ENCODE peak calls at places on chromosomes 1 and 21, in four cellular contexts. N is heart left ventricle, J is gastrocnemius medialis, S is stomach. X is an unnamed sample.

GRCh38 chr1:8494681-8495080 is 176.8 kb downstream of the SLC45A1 start:
- DNase-seq in J (peak; percentile 46), N (no peak), S (no peak), X (no peak)

GRCh38 chr1:205812271-205812877 is 624 bp downstream of the SLC41A1 start:
- DNase-seq in N (peak; percentile 53), S (no peak), J (no peak), X (no peak)

GRCh38 chr21:45168522-45168921 is 94.1 kb downstream of the ADARB1 start:
- DNase-seq in J (no peak), S (no peak), N (no peak), X (no peak)

GRCh38 chr1:184906771-184907170 is 67.5 kb downstream of the NIBAN1 start:
- DNase-seq in S (no peak), N (no peak), J (no peak), X (no peak)

GRCh38 chr1:234433563-234434285 is 45.3 kb downstream of the TARBP1 start:
- DNase-seq in S (no peak), N (no peak), J (no peak), X (no peak)

GRCh38 chr1:52072291-52072690 is 16.2 kb downstream of the BTF3L4 start:
- DNase-seq in N (no peak), S (no peak), J (no peak), X (no peak)

GRCh38 chr1:40476924-40477679 is at the start of gene ZFP69:
- DNase-seq in S (peak; percentile 64), J (peak; percentile 13), N (peak; percentile 75), X (peak; percentile 94)

GRCh38 chr1:51576085-51576444 is 40.8 kb upstream of the OSBPL9 start:
- DNase-seq in N (no peak), J (no peak), S (no peak), X (no peak)

GRCh38 chr1:232622981-232623380 is 7.0 kb downstream of the SIPA1L2 start:
- DNase-seq in J (no peak), S (no peak), N (no peak), X (no peak)

GRCh38 chr1:85109475-85109874 is 61.2 kb upstream of the MCOLN3 start:
- DNase-seq in N (peak; percentile 37), J (peak; percentile 19), S (peak; percentile 67), X (no peak)

GRCh38 chr1:185957441-185958363 is 223.5 kb downstream of the HMCN1 start:
- DNase-seq in S (no peak), J (no peak), N (no peak), X (no peak)

GRCh38 chr1:200090252-200091159 is 63.0 kb downstream of the NR5A2 start:
- DNase-seq in N (no peak), S (no peak), J (no peak), X (no peak)

DNA sequence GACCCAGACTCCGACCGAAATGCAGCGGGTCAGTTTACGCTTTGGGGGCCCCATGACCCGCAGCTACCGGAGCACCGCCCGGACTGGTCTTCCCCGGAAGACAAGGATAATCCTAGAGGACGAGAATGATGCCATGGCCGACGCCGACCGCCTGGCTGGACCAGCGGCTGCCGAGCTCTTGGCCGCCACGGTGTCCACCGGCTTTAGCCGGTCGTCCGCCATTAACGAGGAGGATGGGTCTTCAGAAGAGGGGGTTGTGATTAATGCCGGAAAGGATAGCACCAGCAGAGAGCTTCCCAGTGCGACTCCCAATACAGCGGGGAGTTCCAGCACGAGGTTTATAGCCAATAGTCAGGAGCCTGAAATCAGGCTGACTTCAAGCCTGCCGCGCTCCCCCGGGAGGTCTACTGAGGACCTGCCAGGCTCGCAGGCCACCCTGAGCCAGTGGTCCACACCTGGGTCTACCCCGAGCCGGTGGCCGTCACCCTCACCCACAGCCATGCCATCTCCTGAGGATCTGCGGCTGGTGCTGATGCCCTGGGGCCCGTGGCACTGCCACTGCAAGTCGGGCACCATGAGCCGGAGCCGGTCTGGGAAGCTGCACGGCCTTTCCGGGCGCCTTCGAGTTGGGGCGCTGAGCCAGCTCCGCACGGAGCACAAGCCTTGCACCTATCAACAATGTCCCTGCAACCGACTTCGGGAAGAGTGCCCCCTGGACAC is 534 bp downstream of the C1orf56 start:
- DNase-seq in S (peak; percentile 77), J (peak; percentile 74), N (peak; percentile 72), X (peak; percentile 93)
- TF ChIP-seq POLR2A in S (no peak), J (no peak), N (no peak), X (no peak)

GRCh38 chr1:150720098-150720497 is 597 bp downstream of the HORMAD1 start:
- DNase-seq in N (no peak), J (no peak), S (no peak), X (no peak)
- H3K27ac ChIP-seq in N (no peak overlapping the region), J (no peak overlapping the region), S (no peak overlapping the region), X (no peak overlapping the region)

DNA sequence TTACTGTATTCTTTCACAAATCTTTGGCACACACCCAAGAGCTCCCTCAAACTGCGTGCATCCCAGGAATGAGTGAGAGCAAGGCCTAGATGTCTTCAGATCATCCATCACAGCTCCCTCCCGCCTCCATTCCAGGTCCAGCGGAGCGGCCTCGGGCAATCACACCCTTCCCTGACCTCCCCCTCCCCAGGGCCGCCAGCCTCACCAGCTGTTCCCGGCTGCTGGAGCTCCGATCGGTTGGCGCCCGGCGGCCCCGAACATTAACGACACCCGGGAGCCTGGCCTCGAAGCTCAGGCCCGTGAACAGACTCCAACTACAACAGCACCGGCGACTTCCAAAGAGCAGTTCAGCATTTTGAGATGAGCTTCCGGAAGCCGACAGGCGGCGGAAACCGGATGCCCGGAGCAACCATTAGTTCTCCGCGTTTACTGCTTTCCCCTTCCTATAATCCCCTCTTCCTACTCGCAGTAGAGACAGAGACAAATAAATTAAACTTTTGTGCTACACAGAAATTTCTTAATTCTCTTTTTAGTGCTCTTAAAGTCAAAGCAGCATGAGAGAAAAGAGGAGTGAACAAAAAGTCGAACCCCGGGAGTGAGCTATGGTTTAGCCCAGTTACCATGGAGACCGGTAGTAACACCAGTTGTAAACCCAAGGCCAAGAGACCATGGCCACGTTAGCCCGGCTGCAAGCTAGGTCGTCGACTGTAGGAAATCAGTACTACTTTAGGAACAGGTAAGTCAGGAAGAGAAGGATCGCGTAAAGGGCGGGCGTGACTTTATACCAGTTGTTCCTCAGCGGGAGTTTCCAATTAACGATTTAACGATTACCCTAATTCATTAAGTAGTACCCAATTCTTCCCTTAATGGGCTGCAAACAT is at the start of the genes GPATCH2 and SPATA17:
- DNase-seq in N (peak; percentile 79), S (peak; percentile 78), J (peak; percentile 70), X (peak; percentile 92)
- TF ChIP-seq POLR2A in N (no peak), S (no peak), J (no peak), X (no peak)

DNA sequence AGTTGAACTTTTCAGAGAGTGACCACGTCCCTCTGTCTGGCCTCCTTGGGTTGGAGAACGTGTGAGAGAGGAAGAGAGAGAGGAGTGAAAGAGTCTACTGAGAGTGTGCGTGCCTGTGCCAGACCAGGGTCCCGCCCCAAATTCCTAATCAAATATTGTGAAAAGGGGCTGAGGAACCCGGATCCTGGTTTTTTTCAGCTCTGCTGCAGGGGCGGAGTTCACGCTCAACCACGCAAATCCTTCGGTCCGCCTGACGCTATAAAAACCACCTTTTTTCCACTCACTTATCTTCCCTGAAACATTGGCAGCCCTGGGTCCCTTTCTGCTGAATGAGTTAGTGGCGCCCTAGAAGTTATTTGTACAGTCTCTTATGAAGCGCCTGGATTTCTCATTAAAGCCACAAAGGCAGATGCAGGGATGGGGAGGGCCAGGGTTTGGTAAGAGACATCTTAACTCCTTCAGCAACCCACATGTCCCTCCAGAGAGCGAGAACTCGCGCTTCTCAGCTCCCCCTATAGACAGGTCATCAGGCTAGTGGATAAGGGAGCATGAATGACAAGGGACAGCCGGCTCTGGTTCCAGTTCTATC is at the start of gene FMOD:
- DNase-seq in N (peak; percentile 71), S (peak; percentile 79), J (peak; percentile 60), X (no peak)
- H3K27ac ChIP-seq in N (peak within 1 kb of the TSS; percentile 83), S (peak within 1 kb of the TSS; percentile 84), J (peak within 1 kb of the TSS; percentile 66), X (peak within 1 kb of the TSS; percentile 50)

DNA sequence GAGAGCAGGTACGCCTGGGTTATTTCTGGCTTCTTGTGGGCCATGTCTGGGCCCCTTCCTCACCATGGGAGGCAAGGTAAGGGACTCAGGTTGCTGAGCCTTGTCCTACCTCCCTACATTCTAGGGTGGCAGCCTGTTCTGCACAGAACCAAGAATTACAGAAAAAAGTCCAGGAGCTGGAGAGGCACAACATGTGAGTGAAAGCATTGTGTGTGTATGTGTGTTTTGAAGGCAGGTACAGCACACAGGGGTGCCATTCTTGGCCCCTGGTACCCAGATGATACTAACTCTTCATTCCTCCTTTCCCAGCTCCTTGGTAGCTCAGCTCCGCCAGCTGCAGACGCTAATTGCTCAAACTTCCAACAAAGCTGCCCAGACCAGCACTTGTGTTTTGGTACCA is 4.4 kb downstream of the JTB start:
- DNase-seq in J (no peak), N (no peak), S (no peak), X (no peak)
- TF ChIP-seq POLR2A in J (no peak), N (no peak), S (no peak), X (no peak)

DNA sequence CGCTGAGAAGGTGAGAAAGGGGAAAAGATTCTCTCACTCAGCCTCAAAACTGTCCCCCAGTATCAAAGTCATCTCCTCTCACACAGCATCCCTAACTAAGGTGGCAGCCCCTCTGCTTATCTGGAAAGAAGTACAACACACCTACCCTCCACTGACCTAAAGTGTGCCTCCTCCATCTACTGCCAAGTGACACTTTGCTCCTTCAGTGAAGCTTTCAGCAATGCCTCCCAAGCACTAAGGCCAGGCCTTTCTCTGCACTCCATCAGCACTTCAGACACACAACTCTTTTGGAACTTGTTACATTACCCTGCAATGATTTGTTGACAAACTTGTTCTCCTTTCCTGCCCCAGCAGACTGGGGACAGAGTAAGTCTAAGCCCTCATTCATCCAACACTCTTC is 1.4 kb downstream of the SH3BP5L start:
- DNase-seq in N (no peak), S (no peak), J (no peak), X (no peak)
- H3K27ac ChIP-seq in N (no peak overlapping the region), S (peak overlapping the region; percentile 96), J (peak overlapping the region; percentile 100), X (no peak overlapping the region)

GRCh38 chr1:240423525-240423924 is 188.4 kb downstream of the GREM2 start:
- DNase-seq in N (no peak), J (no peak), S (no peak), X (no peak)
- TF ChIP-seq POLR2A in N (no peak), J (no peak), S (no peak), X (no peak)

X was measured in spleen.